ENCODE peak calls at places on chromosomes 5 and 9, in eight cellular contexts. D is naive B cell; A is stimulated activated CD8-positive, alpha-beta memory T cell treated with anti-CD3 and anti-CD28 coated beads, Interleukin-7, amount 100 ng/mL, for 1 hour; P is naive thymus-derived CD4-positive, alpha-beta T cell; H is AML-193; S is Daoy; L is midbrain; E is A172. V is an unnamed sample.

GRCh38 chr9:6902423-6902822 is 144.7 kb downstream of the KDM4C start:
- DNase-seq in S (peak; percentile 71), E (peak; percentile 56), A (no peak), P (no peak), L (no peak), D (no peak), H (no peak), V (no peak)

GRCh38 chr9:3894764-3895163 is 369.0 kb upstream of the RFX3 start:
- DNase-seq in A (no peak), S (no peak), P (no peak), L (no peak), H (no peak), D (no peak), E (no peak), V (no peak)

GRCh38 chr5:121024416-121025311 is 560.6 kb downstream of the PRR16 start:
- DNase-seq in A (no peak), E (no peak), S (peak; percentile 7), H (no peak), D (no peak), L (no peak), P (no peak), V (no peak)

GRCh38 chr9:113993838-113994540 is 84.1 kb downstream of the AMBP start:
- DNase-seq in D (no peak), A (no peak), L (peak; percentile 70), S (peak; percentile 82), P (no peak), H (no peak), E (peak; percentile 27), V (no peak)

GRCh38 chr5:157721159-157721558 is 10.1 kb upstream of the THG1L start:
- DNase-seq in H (no peak), D (no peak), A (no peak), L (no peak), S (no peak), P (no peak), E (no peak), V (no peak)

GRCh38 chr5:99032234-99033013 is 103.6 kb upstream of the CHD1 start:
- DNase-seq in H (peak; percentile 70), S (peak; percentile 69), P (peak; percentile 22), E (peak; percentile 81), D (peak; percentile 27), L (peak; percentile 68), A (no peak), V (peak; percentile 51)

GRCh38 chr9:35733109-35733541 is 659 bp downstream of the CREB3 start:
- DNase-seq in E (peak; percentile 63), S (peak; percentile 66), L (no peak), H (peak; percentile 25), P (no peak), D (no peak), A (no peak), V (no peak)

GRCh38 chr5:88183255-88183654 is 85.4 kb downstream of the TMEM161B start:
- DNase-seq in H (no peak), L (no peak), S (no peak), A (no peak), E (no peak), D (no peak), P (no peak), V (no peak)

GRCh38 chr5:76690027-76690679 is 25.8 kb upstream of the F2R start:
- DNase-seq in A (no peak), H (no peak), E (no peak), L (no peak), S (no peak), P (no peak), D (no peak), V (no peak)

GRCh38 chr5:138438724-138439536 is at the start of gene REEP2:
- DNase-seq in D (peak; percentile 63), P (peak; percentile 41), L (peak; percentile 35), A (peak; percentile 15), S (peak; percentile 64), E (peak; percentile 31), H (no peak), V (no peak)

GRCh38 chr9:20570086-20570485 is 52.2 kb downstream of the MLLT3 start:
- DNase-seq in P (no peak), L (no peak), S (no peak), E (no peak), H (no peak), A (no peak), D (no peak), V (no peak)

GRCh38 chr5:74510476-74510875 is 130.1 kb downstream of the ENC1 start:
- DNase-seq in A (no peak), S (no peak), L (no peak), E (no peak), P (no peak), H (no peak), D (no peak), V (no peak)

GRCh38 chr5:6743161-6743560 is 29.9 kb downstream of the TENT4A start:
- DNase-seq in H (no peak), D (no peak), E (no peak), P (no peak), A (no peak), S (no peak), L (no peak), V (no peak)

GRCh38 chr9:87120610-87121009 is 173.3 kb upstream of the GAS1 start:
- DNase-seq in S (no peak), E (no peak), A (no peak), L (no peak), H (no peak), D (no peak), P (no peak), V (no peak)

GRCh38 chr9:127586537-127586936 is 25.5 kb upstream of the STXBP1 start:
- DNase-seq in S (peak; percentile 84), L (peak; percentile 80), A (no peak), H (peak; percentile 56), E (peak; percentile 83), D (peak; percentile 48), P (peak; percentile 49), V (peak; percentile 51)

GRCh38 chr9:135053133-135053532 is 34.3 kb upstream of the OLFM1 start:
- DNase-seq in A (no peak), S (no peak), E (no peak), D (peak; percentile 40), H (no peak), P (no peak), L (no peak), V (no peak)

GRCh38 chr5:175885813-175886212 is 14.4 kb downstream of the CPLX2 start:
- DNase-seq in L (no peak), E (peak; percentile 40), H (no peak), A (no peak), P (no peak), D (no peak), S (peak; percentile 77), V (no peak)

GRCh38 chr5:61245486-61245885 is 83.2 kb upstream of the SMIM15 start:
- DNase-seq in A (no peak), E (peak; percentile 73), L (no peak), D (no peak), P (no peak), H (no peak), S (peak; percentile 76), V (no peak)

GRCh38 chr5:118060833-118061232 is 927.5 kb downstream of the DTWD2 start:
- DNase-seq in H (no peak), P (no peak), S (no peak), D (no peak), L (no peak), E (no peak), A (no peak), V (no peak)

GRCh38 chr5:126600631-126601511 is at the start of gene PHAX:
- DNase-seq in H (peak; percentile 66), A (peak; percentile 43), L (peak; percentile 86), E (peak; percentile 73), S (peak; percentile 91), P (peak; percentile 70), D (peak; percentile 68), V (peak; percentile 79)

GRCh38 chr9:34379334-34380033 is 2.8 kb upstream of the MYORG start:
- DNase-seq in S (peak; percentile 89), H (peak; percentile 68), A (peak; percentile 84), L (peak; percentile 90), P (peak; percentile 88), D (peak; percentile 82), E (peak; percentile 77), V (peak; percentile 68)

GRCh38 chr9:14769235-14769580 is 46.7 kb upstream of the CER1 start:
- DNase-seq in L (peak; percentile 18), D (no peak), E (peak; percentile 18), S (peak; percentile 2), A (no peak), H (peak; percentile 4), P (no peak), V (no peak)

GRCh38 chr9:22143799-22144198 is 134.7 kb upstream of the CDKN2B start:
- DNase-seq in D (no peak), E (no peak), S (no peak), H (peak; percentile 26), P (no peak), L (no peak), A (no peak), V (no peak)

GRCh38 chr5:7673658-7674057 is 177.3 kb downstream of the CFAP90 start:
- DNase-seq in A (no peak), E (no peak), P (no peak), S (no peak), H (no peak), L (no peak), D (no peak), V (no peak)

GRCh38 chr5:179118756-179119414 is 58.7 kb downstream of the ZNF354C start:
- DNase-seq in H (no peak), A (no peak), D (no peak), L (no peak), S (no peak), P (no peak), E (no peak), V (no peak)

GRCh38 chr9:77892171-77892570 is 139.4 kb downstream of the GNAQ start:
- DNase-seq in D (no peak), P (no peak), H (no peak), L (no peak), A (no peak), S (no peak), E (no peak), V (peak; percentile 5)

GRCh38 chr5:63553069-63553468 is 409.2 kb downstream of the HTR1A start:
- DNase-seq in E (no peak), L (no peak), P (no peak), A (no peak), D (no peak), H (no peak), S (no peak), V (no peak)

GRCh38 chr5:3604501-3604900 is 8.9 kb downstream of the IRX1 start:
- DNase-seq in D (no peak), E (peak; percentile 12), S (peak; percentile 85), A (no peak), H (no peak), P (no peak), L (no peak), V (no peak)